ENCODE peak calls at places on chromosomes 2 and 18, in nine cellular contexts. J, F, V, Z, H, A, P, Q and O are unnamed samples. For H3K27me3, the result is how much of the 10 kb centered on the place peaks cover.

GRCh38 chr18:42561521-42561920 is 554.0 kb downstream of the RIT2 start:
- DNase-seq in F (no peak), V (no peak), J (no peak), Q (no peak), Z (no peak), A (no peak), H (no peak), P (no peak), O (no peak)

GRCh38 chr18:24514439-24514838 is 54.0 kb downstream of the HRH4 start:
- DNase-seq in Q (peak), Z (peak), J (no peak), F (no peak), H (peak), A (no peak), V (no peak), P (peak), O (peak)

GRCh38 chr2:9740382-9741040 is 102.8 kb upstream of the TAF1B start:
- DNase-seq in F (no peak), A (no peak), Q (no peak), Z (no peak), H (no peak), P (no peak), V (no peak), J (no peak), O (no peak)

GRCh38 chr2:214801768-214802397 is 7.6 kb downstream of the BARD1 start:
- DNase-seq in F (no peak), Z (no peak), J (no peak), A (no peak), V (no peak), P (no peak), H (no peak), Q (no peak), O (no peak)

GRCh38 chr2:96325038-96325883 is at the start of gene ITPRIPL1:
- DNase-seq in A (no peak), Z (no peak), F (peak), V (no peak), P (peak), J (peak), H (peak), Q (no peak), O (no peak)

GRCh38 chr18:11512096-11513030 is 97.0 kb upstream of the SLC35G4 start:
- DNase-seq in H (no peak), V (no peak), Q (peak), P (peak), J (no peak), F (no peak), A (no peak), Z (no peak), O (peak)

GRCh38 chr2:204483497-204484164 is 61.6 kb upstream of the PARD3B start:
- DNase-seq in V (no peak), J (no peak), Z (no peak), H (peak), P (no peak), F (no peak), A (no peak), Q (no peak), O (no peak)

GRCh38 chr2:134131681-134132486 is 122.0 kb upstream of the MGAT5 start:
- DNase-seq in F (no peak), H (no peak), Z (no peak), P (no peak), Q (no peak), V (no peak), A (no peak), J (no peak), O (no peak)

GRCh38 chr2:38439807-38440300 is 62.8 kb upstream of the ATL2 start:
- DNase-seq in V (no peak), P (no peak), Z (no peak), Q (no peak), A (no peak), J (no peak), H (no peak), F (no peak), O (no peak)

GRCh38 chr2:174035981-174036742 is 71.0 kb upstream of the SP3 start:
- DNase-seq in Z (peak), P (no peak), F (no peak), Q (peak), A (no peak), V (no peak), H (no peak), J (no peak), O (peak)

GRCh38 chr18:49249523-49249922 is 210.9 kb downstream of the DYM start:
- DNase-seq in Z (peak), P (no peak), F (no peak), A (no peak), V (no peak), Q (peak), H (no peak), J (no peak), O (no peak)

GRCh38 chr2:175976758-175977157 is 25.3 kb downstream of the LNPK start:
- DNase-seq in F (no peak), Q (no peak), H (no peak), A (no peak), Z (peak), P (no peak), V (no peak), J (no peak), O (no peak)

GRCh38 chr2:122028371-122029102 is 273.1 kb downstream of the TSN start:
- DNase-seq in V (no peak), Q (peak), H (no peak), P (no peak), A (no peak), F (no peak), J (no peak), Z (peak), O (no peak)

GRCh38 chr2:199663157-199663556 is 187.8 kb downstream of the FTCDNL1 start:
- DNase-seq in Z (no peak), P (no peak), Q (no peak), V (no peak), H (no peak), J (no peak), A (no peak), F (no peak), O (peak)

GRCh38 chr2:31962757-31963361 is 47.9 kb downstream of the MEMO1 start:
- DNase-seq in V (no peak), P (no peak), A (no peak), J (no peak), H (no peak), Q (no peak), F (no peak), Z (no peak), O (no peak)

GRCh38 chr2:158788951-158789350 is 6.2 kb upstream of the DAPL1 start:
- DNase-seq in H (no peak), P (no peak), J (no peak), V (no peak), Z (no peak), Q (no peak), F (no peak), A (no peak), O (no peak)

GRCh38 chr18:7000484-7001096 is 117.0 kb downstream of the LAMA1 start:
- DNase-seq in F (no peak), V (no peak), Q (peak), A (no peak), H (no peak), P (peak), Z (no peak), J (no peak), O (no peak)

GRCh38 chr2:176554107-176555048 is 285.1 kb downstream of the MTX2 start:
- DNase-seq in P (peak), Q (peak), A (no peak), V (peak), H (peak), Z (peak), J (peak), F (peak), O (no peak)

GRCh38 chr2:238873401-238873801 is 25.5 kb downstream of the TWIST2 start:
- DNase-seq in Z (no peak), Q (no peak), V (no peak), J (no peak), A (no peak), F (no peak), P (no peak), H (no peak), O (no peak)
- H3K27me3 ChIP-seq in Z (under half), Q (under half), V (under half), J (under half), A (under half), F (under half), P (under half), H (under half), O (under half)

GRCh38 chr2:116952254-116952653 is 862.2 kb upstream of the DDX18 start:
- DNase-seq in A (no peak), Z (no peak), Q (no peak), F (peak), P (peak), V (no peak), J (no peak), H (no peak), O (peak)
- TF ChIP-seq CTCF in A (no peak), Z (no peak), Q (no peak), F (no peak), P (peak), V (peak), J (no peak), H (peak), O (peak)

GRCh38 chr2:191202209-191202721 is 42.9 kb upstream of the MYO1B start:
- DNase-seq in F (no peak), H (no peak), J (no peak), Q (peak), V (no peak), P (no peak), Z (peak), A (no peak), O (no peak)
- H3K4me3 ChIP-seq in F (no peak), H (no peak), J (no peak), Q (no peak), V (no peak), P (no peak), Z (no peak), A (no peak), O (no peak)

GRCh38 chr2:119290859-119291587 is 67.4 kb downstream of the STEAP3 start:
- DNase-seq in V (peak), A (peak), H (peak), J (peak), Q (peak), P (peak), Z (no peak), F (peak), O (peak)
- H3K27me3 ChIP-seq in V (under half), A (under half), H (under half), J (under half), Q (under half), P (under half), Z (under half), F (under half), O (under half)

DNA sequence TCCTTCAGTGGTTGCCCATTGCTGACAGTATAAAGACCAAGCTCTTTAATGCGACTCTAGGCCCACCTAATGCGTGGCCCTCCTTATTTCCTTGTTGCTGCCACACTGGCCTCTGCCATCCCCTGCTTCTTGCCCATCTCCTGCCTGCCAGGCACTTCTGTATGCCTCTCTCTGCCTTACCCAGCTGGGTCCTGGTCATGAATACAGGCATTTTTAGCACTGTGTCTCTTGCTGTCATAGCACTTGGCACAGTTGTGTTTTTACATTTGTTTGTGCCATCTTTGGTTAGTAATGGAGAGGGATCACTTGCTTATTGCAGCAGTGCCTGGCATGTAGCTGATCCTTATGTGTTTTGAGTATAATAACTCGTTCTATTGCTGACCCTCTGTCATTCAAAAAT is 38.7 kb downstream of the MAP4K4 start:
- DNase-seq in Q (no peak), H (no peak), F (no peak), J (no peak), P (no peak), Z (no peak), A (no peak), V (peak), O (no peak)
- TF ChIP-seq CTCF in Q (no peak), H (no peak), F (no peak), J (no peak), P (no peak), Z (no peak), A (no peak), V (no peak), O (no peak)